ENCODE peak calls at places on chromosomes 13 and 19, in eight cellular contexts. N is substantia nigra; K is posterior cingulate gyrus; L is hippocampal formation; S is activated T-cell treated with anti-CD3 and anti-CD28 coated beads for 1 hour; I is EL; T is AG04449; D is stimulated activated CD4-positive, alpha-beta T cell treated with anti-CD3 and anti-CD28 coated beads, TNF-alpha, amount 100 ng/mL, for 1 hour. G is an unnamed sample.

GRCh38 chr19:18507021-18507726 is 14.7 kb downstream of the ELL start:
- DNase-seq in N (no peak), D (no peak), L (no peak), T (no peak), S (peak; percentile 9), K (no peak), I (no peak), G (no peak)

GRCh38 chr13:45242070-45242469 is 41.2 kb upstream of the KCTD4 start:
- DNase-seq in K (no peak), S (no peak), N (no peak), T (no peak), D (no peak), I (peak; percentile 41), L (no peak), G (no peak)

GRCh38 chr13:111512707-111513106 is 192.3 kb downstream of the TEX29 start:
- DNase-seq in L (no peak), S (no peak), N (no peak), K (no peak), D (no peak), T (no peak), I (no peak), G (no peak)

GRCh38 chr19:8498295-8498694 is 4.1 kb downstream of the PRAM1 start:
- DNase-seq in K (no peak), S (no peak), I (no peak), T (no peak), N (no peak), D (no peak), L (no peak), G (no peak)

GRCh38 chr13:33353210-33353609 is 67.7 kb upstream of the STARD13 start:
- DNase-seq in T (no peak), K (peak; percentile 49), N (peak; percentile 21), I (no peak), S (no peak), L (peak; percentile 48), D (no peak), G (no peak)

GRCh38 chr13:33452873-33453558 is 167.5 kb upstream of the STARD13 start:
- DNase-seq in I (no peak), K (no peak), D (no peak), S (no peak), T (no peak), N (no peak), L (no peak), G (no peak)

GRCh38 chr13:101661839-101662238 is 209.4 kb downstream of the ITGBL1 start:
- DNase-seq in L (no peak), N (no peak), D (no peak), S (no peak), K (no peak), T (no peak), I (no peak), G (no peak)

GRCh38 chr19:28940751-28941500 is 272.0 kb downstream of the UQCRFS1 start:
- DNase-seq in T (peak; percentile 50), I (peak; percentile 84), K (no peak), L (no peak), S (no peak), D (no peak), N (no peak), G (no peak)

GRCh38 chr19:45446295-45446694 is 21.5 kb upstream of the FOSB start:
- DNase-seq in L (no peak), T (no peak), I (peak; percentile 36), S (no peak), N (no peak), D (no peak), K (no peak), G (no peak)

GRCh38 chr13:83845121-83845520 is 37.2 kb downstream of the SLITRK1 start:
- DNase-seq in K (no peak), N (no peak), D (no peak), L (no peak), S (no peak), I (peak; percentile 33), T (peak; percentile 56), G (no peak)

GRCh38 chr19:33781536-33781935 is 15.1 kb upstream of the KCTD15 start:
- DNase-seq in I (no peak), S (no peak), N (no peak), D (no peak), L (no peak), T (no peak), K (no peak), G (no peak)

GRCh38 chr19:1286451-1286858 is 782 bp downstream of the EFNA2 start:
- DNase-seq in K (no peak), N (no peak), D (no peak), I (no peak), T (no peak), S (no peak), L (no peak), G (no peak)

GRCh38 chr13:81393686-81394085 is 1052.8 kb upstream of the SPRY2 start:
- DNase-seq in I (no peak), S (no peak), L (no peak), K (no peak), T (no peak), N (no peak), D (no peak), G (no peak)

GRCh38 chr19:13095934-13096890 is 6.4 kb downstream of the LYL1 start:
- DNase-seq in L (no peak), N (no peak), S (no peak), T (no peak), K (no peak), D (no peak), I (no peak), G (no peak)

GRCh38 chr19:53647792-53648191 is 16.0 kb downstream of the DPRX start:
- DNase-seq in K (no peak), S (no peak), D (no peak), T (no peak), N (no peak), L (no peak), I (no peak), G (no peak)

GRCh38 chr13:101556676-101557121 is 104.2 kb downstream of the ITGBL1 start:
- DNase-seq in S (no peak), N (no peak), K (no peak), D (no peak), T (no peak), L (no peak), I (no peak), G (no peak)

GRCh38 chr19:49214701-49215100 is 57.1 kb downstream of the TRPM4 start:
- DNase-seq in T (no peak), I (no peak), L (no peak), K (no peak), D (no peak), S (no peak), N (no peak), G (no peak)

GRCh38 chr13:72507394-72508199 is 219.8 kb downstream of the MZT1 start:
- DNase-seq in S (no peak), N (no peak), L (no peak), I (peak; percentile 21), K (no peak), T (no peak), D (no peak), G (no peak)

GRCh38 chr19:57807541-57807940 is 7.2 kb downstream of the ZNF552 start:
- DNase-seq in N (no peak), T (no peak), S (no peak), D (no peak), I (no peak), K (no peak), L (no peak), G (no peak)

G was measured in NT2/D1.